ENCODE peak calls at places on chromosomes 2 and 18, in eight cellular contexts. Y is activated T-helper 1 cell treated with anti-CD3 and anti-CD28 coated beads, Interleukin-2, amount 50 U/mL, for 16 hours; E is tibial nerve; K is SK-MEL-5; D is esophagus squamous epithelium; G is T-helper 1 cell; W is Kasumi-1; Z is NCI-H1694. U is an unnamed sample.

GRCh38 chr2:198312621-198313483 is 508.5 kb downstream of the PLCL1 start:
- DNase-seq in G (no peak), E (no peak), Y (no peak), D (no peak), K (no peak), Z (no peak), W (no peak), U (no peak)

GRCh38 chr2:16717477-16717876 is 51.8 kb upstream of the CYRIA start:
- DNase-seq in Y (no peak), W (no peak), D (no peak), K (no peak), E (no peak), Z (no peak), G (no peak), U (no peak)

GRCh38 chr2:171317492-171318125 is 116.2 kb downstream of the METTL8 start:
- DNase-seq in W (no peak), Y (no peak), D (no peak), G (no peak), E (no peak), K (no peak), Z (no peak), U (no peak)

GRCh38 chr2:128468186-128468585 is 149.5 kb upstream of the HS6ST1 start:
- DNase-seq in W (no peak), Z (no peak), E (no peak), K (no peak), Y (no peak), D (no peak), G (no peak), U (no peak)

GRCh38 chr2:44510246-44510645 is 148.5 kb downstream of the CAMKMT start:
- DNase-seq in K (no peak), D (no peak), W (no peak), G (no peak), Y (no peak), Z (no peak), E (no peak), U (no peak)

GRCh38 chr2:39469807-39470206 is 32.7 kb upstream of the MAP4K3 start:
- DNase-seq in K (peak), E (no peak), Y (no peak), Z (no peak), W (no peak), D (no peak), G (no peak), U (no peak)

GRCh38 chr18:27175914-27176313 is 9.2 kb downstream of the CHST9 start:
- DNase-seq in D (no peak), Y (no peak), Z (no peak), W (no peak), G (no peak), E (no peak), K (no peak), U (no peak)

GRCh38 chr2:219205165-219205538 is 1.4 kb upstream of the ZFAND2B start:
- DNase-seq in E (no peak), Z (no peak), Y (no peak), G (no peak), W (no peak), D (no peak), K (no peak), U (no peak)

GRCh38 chr2:210818473-210818872 is 262.1 kb downstream of the CPS1 start:
- DNase-seq in Y (no peak), W (no peak), D (no peak), G (no peak), K (no peak), E (no peak), Z (no peak), U (no peak)

GRCh38 chr2:204026294-204026693 is 89.7 kb downstream of the ICOS start:
- DNase-seq in Z (no peak), Y (no peak), K (peak), E (no peak), G (no peak), W (no peak), D (no peak), U (no peak)

GRCh38 chr2:150981826-150982225 is 279.8 kb downstream of the RBM43 start:
- DNase-seq in E (no peak), G (no peak), Z (no peak), W (no peak), D (no peak), Y (no peak), K (no peak), U (no peak)

GRCh38 chr2:54212456-54212855 is 43.6 kb downstream of the TSPYL6 start:
- DNase-seq in W (no peak), E (no peak), K (peak), Y (no peak), G (no peak), D (no peak), Z (no peak), U (no peak)

GRCh38 chr18:74546007-74546406 is 11.7 kb downstream of the CNDP1 start:
- DNase-seq in W (no peak), E (no peak), Z (no peak), K (no peak), G (no peak), D (no peak), Y (no peak), U (no peak)

GRCh38 chr2:237695201-237695780 is 67.9 kb downstream of the LRRFIP1 start:
- DNase-seq in Y (no peak), D (no peak), E (no peak), G (no peak), K (peak), Z (no peak), W (peak), U (peak)

GRCh38 chr18:28075501-28075900 is 101.4 kb downstream of the CDH2 start:
- DNase-seq in G (no peak), Y (no peak), E (no peak), W (no peak), Z (no peak), K (no peak), D (no peak), U (no peak)

GRCh38 chr2:167980436-167980835 is 267.0 kb downstream of the STK39 start:
- DNase-seq in Y (no peak), E (no peak), G (no peak), D (no peak), W (no peak), Z (no peak), K (no peak), U (no peak)

GRCh38 chr2:45821558-45822271 is 170.2 kb downstream of the PRKCE start:
- DNase-seq in Y (no peak), D (no peak), K (no peak), E (peak), Z (no peak), G (no peak), W (no peak), U (no peak)

GRCh38 chr2:60094450-60094929 is 459.0 kb downstream of the BCL11A start:
- DNase-seq in Y (no peak), K (no peak), Z (no peak), D (no peak), W (no peak), G (no peak), E (no peak), U (no peak)

GRCh38 chr18:48575658-48576453 is 37.0 kb downstream of the CTIF start:
- DNase-seq in K (no peak), Z (no peak), Y (no peak), E (no peak), D (no peak), G (no peak), W (no peak), U (no peak)

GRCh38 chr2:98412751-98413445 is 31.8 kb upstream of the INPP4A start:
- DNase-seq in W (peak), Z (peak), G (no peak), Y (no peak), E (peak), D (no peak), K (peak), U (peak)

GRCh38 chr18:35582899-35583558 is 1.5 kb downstream of the GALNT1 start:
- DNase-seq in D (no peak), Z (no peak), E (no peak), G (no peak), K (no peak), W (peak), Y (no peak), U (no peak)

GRCh38 chr2:150449856-150450255 is 37.6 kb downstream of the RND3 start:
- DNase-seq in Y (no peak), E (no peak), W (no peak), G (no peak), Z (no peak), D (no peak), K (no peak), U (no peak)

GRCh38 chr2:22153974-22154373 is 1030.2 kb downstream of the TDRD15 start:
- DNase-seq in G (no peak), Z (no peak), W (no peak), K (no peak), E (no peak), D (no peak), Y (no peak), U (no peak)

GRCh38 chr18:29309352-29309751 is 1132.4 kb upstream of the CDH2 start:
- DNase-seq in G (no peak), D (no peak), W (no peak), Y (no peak), E (no peak), K (no peak), Z (no peak), U (no peak)

GRCh38 chr2:195658541-195658890 is 1.5 kb downstream of the SLC39A10 start:
- DNase-seq in W (peak), D (no peak), K (peak), Z (no peak), Y (no peak), G (no peak), E (no peak), U (no peak)

GRCh38 chr2:72211777-72212515 is 64.3 kb upstream of the CYP26B1 start:
- DNase-seq in E (no peak), Y (no peak), D (no peak), Z (no peak), K (no peak), W (no peak), G (no peak), U (no peak)

GRCh38 chr2:48137829-48138228 is 231.5 kb upstream of the FBXO11 start:
- DNase-seq in Y (no peak), K (no peak), Z (no peak), W (no peak), D (no peak), E (no peak), G (no peak), U (no peak)

GRCh38 chr2:239369631-239370161 is 31.1 kb downstream of the HDAC4 start:
- DNase-seq in Y (peak), W (peak), E (no peak), Z (no peak), D (no peak), G (peak), K (peak), U (no peak)

GRCh38 chr2:144438722-144439508 is 81.0 kb downstream of the ZEB2 start:
- DNase-seq in W (no peak), D (no peak), K (no peak), Z (peak), Y (no peak), G (no peak), E (no peak), U (no peak)